ENCODE peak calls at places on chromosomes 3 and 15, in nine cellular contexts. One of them, this sample, is unnamed.

GRCh38 chr3:53109190-53109589 is 21.0 kb downstream of the RFT1 start:
- DNase-seq in PC-3: peak; percentile 93
- DNase-seq in WERI-Rb-1: no peak
- DNase-seq in osteoblast: no peak
- DNase-seq in Peyer's patch: no peak
- DNase-seq in tibial artery: no peak
- DNase-seq in prostate gland: no peak
- DNase-seq in CD8-positive, alpha-beta T cell: no peak
- DNase-seq in heart left ventricle: no peak
- DNase-seq in this sample: no peak

GRCh38 chr3:140629351-140630137 is 48.3 kb upstream of the TRIM42 start:
- DNase-seq in heart left ventricle: no peak
- DNase-seq in prostate gland: no peak
- DNase-seq in Peyer's patch: no peak
- DNase-seq in tibial artery: no peak
- DNase-seq in CD8-positive, alpha-beta T cell: no peak
- DNase-seq in WERI-Rb-1: no peak
- DNase-seq in osteoblast: peak; percentile 50
- DNase-seq in PC-3: peak; percentile 89
- DNase-seq in this sample: no peak

GRCh38 chr3:186882881-186883685 is 40.6 kb downstream of the ADIPOQ start:
- DNase-seq in tibial artery: no peak
- DNase-seq in WERI-Rb-1: no peak
- DNase-seq in heart left ventricle: no peak
- DNase-seq in CD8-positive, alpha-beta T cell: no peak
- DNase-seq in Peyer's patch: no peak
- DNase-seq in osteoblast: peak; percentile 93
- DNase-seq in prostate gland: no peak
- DNase-seq in PC-3: peak; percentile 88
- DNase-seq in this sample: no peak

GRCh38 chr15:84955089-84955848 is 26.4 kb upstream of the PDE8A start:
- DNase-seq in WERI-Rb-1: peak; percentile 79
- DNase-seq in CD8-positive, alpha-beta T cell: peak; percentile 5
- DNase-seq in heart left ventricle: peak; percentile 79
- DNase-seq in prostate gland: peak; percentile 70
- DNase-seq in tibial artery: peak; percentile 87
- DNase-seq in Peyer's patch: peak; percentile 75
- DNase-seq in osteoblast: peak; percentile 87
- DNase-seq in PC-3: peak; percentile 76
- DNase-seq in this sample: peak; percentile 86

GRCh38 chr3:51942603-51943450 is 664 bp downstream of the PARP3 start:
- DNase-seq in osteoblast: peak; percentile 99
- DNase-seq in WERI-Rb-1: peak; percentile 66
- DNase-seq in Peyer's patch: peak; percentile 80
- DNase-seq in CD8-positive, alpha-beta T cell: peak; percentile 27
- DNase-seq in heart left ventricle: peak; percentile 70
- DNase-seq in prostate gland: peak; percentile 31
- DNase-seq in PC-3: peak; percentile 70
- DNase-seq in tibial artery: peak; percentile 78
- DNase-seq in this sample: peak; percentile 87

GRCh38 chr3:67468511-67468910 is 185.9 kb downstream of the SUCLG2 start:
- DNase-seq in Peyer's patch: no peak
- DNase-seq in tibial artery: no peak
- DNase-seq in heart left ventricle: no peak
- DNase-seq in CD8-positive, alpha-beta T cell: no peak
- DNase-seq in WERI-Rb-1: peak; percentile 15
- DNase-seq in prostate gland: no peak
- DNase-seq in PC-3: no peak
- DNase-seq in osteoblast: no peak
- DNase-seq in this sample: no peak

GRCh38 chr3:184230081-184230602 is 757 bp downstream of the VWA5B2 start:
- DNase-seq in CD8-positive, alpha-beta T cell: no peak
- DNase-seq in osteoblast: peak; percentile 78
- DNase-seq in prostate gland: no peak
- DNase-seq in PC-3: no peak
- DNase-seq in tibial artery: no peak
- DNase-seq in Peyer's patch: no peak
- DNase-seq in heart left ventricle: no peak
- DNase-seq in WERI-Rb-1: peak; percentile 34
- DNase-seq in this sample: peak; percentile 72

GRCh38 chr3:23748398-23749110 is 57.2 kb upstream of the UBE2E1 start:
- DNase-seq in PC-3: peak; percentile 17
- DNase-seq in Peyer's patch: no peak
- DNase-seq in osteoblast: no peak
- DNase-seq in WERI-Rb-1: no peak
- DNase-seq in heart left ventricle: no peak
- DNase-seq in prostate gland: no peak
- DNase-seq in CD8-positive, alpha-beta T cell: no peak
- DNase-seq in tibial artery: no peak
- DNase-seq in this sample: no peak

GRCh38 chr3:17047904-17048303 is 163.1 kb downstream of the PLCL2 start:
- DNase-seq in CD8-positive, alpha-beta T cell: no peak
- DNase-seq in osteoblast: no peak
- DNase-seq in tibial artery: no peak
- DNase-seq in PC-3: no peak
- DNase-seq in Peyer's patch: no peak
- DNase-seq in prostate gland: no peak
- DNase-seq in WERI-Rb-1: peak; percentile 53
- DNase-seq in heart left ventricle: no peak
- DNase-seq in this sample: no peak

GRCh38 chr3:54791552-54792156 is 136.2 kb downstream of the LRTM1 start:
- DNase-seq in tibial artery: no peak
- DNase-seq in CD8-positive, alpha-beta T cell: no peak
- DNase-seq in WERI-Rb-1: no peak
- DNase-seq in prostate gland: no peak
- DNase-seq in PC-3: no peak
- DNase-seq in Peyer's patch: no peak
- DNase-seq in osteoblast: no peak
- DNase-seq in heart left ventricle: no peak
- DNase-seq in this sample: no peak

GRCh38 chr3:176697284-176697889 is 499.9 kb downstream of the TBL1XR1 start:
- DNase-seq in PC-3: no peak
- DNase-seq in heart left ventricle: no peak
- DNase-seq in CD8-positive, alpha-beta T cell: no peak
- DNase-seq in osteoblast: no peak
- DNase-seq in WERI-Rb-1: no peak
- DNase-seq in tibial artery: no peak
- DNase-seq in Peyer's patch: no peak
- DNase-seq in prostate gland: no peak
- DNase-seq in this sample: no peak

GRCh38 chr3:64691051-64691450 is 3.3 kb upstream of the ADAMTS9 start:
- DNase-seq in tibial artery: no peak
- DNase-seq in CD8-positive, alpha-beta T cell: no peak
- DNase-seq in osteoblast: no peak
- DNase-seq in heart left ventricle: no peak
- DNase-seq in PC-3: no peak
- DNase-seq in Peyer's patch: no peak
- DNase-seq in prostate gland: no peak
- DNase-seq in WERI-Rb-1: no peak
- DNase-seq in this sample: no peak

GRCh38 chr3:160470181-160470580 is 20.6 kb upstream of the TRIM59 start:
- DNase-seq in PC-3: no peak
- DNase-seq in Peyer's patch: no peak
- DNase-seq in CD8-positive, alpha-beta T cell: no peak
- DNase-seq in tibial artery: no peak
- DNase-seq in prostate gland: no peak
- DNase-seq in WERI-Rb-1: no peak
- DNase-seq in osteoblast: no peak
- DNase-seq in heart left ventricle: no peak
- DNase-seq in this sample: no peak

GRCh38 chr3:182618085-182618732 is 175.1 kb upstream of the ATP11B start:
- DNase-seq in tibial artery: no peak
- DNase-seq in WERI-Rb-1: no peak
- DNase-seq in Peyer's patch: no peak
- DNase-seq in osteoblast: no peak
- DNase-seq in prostate gland: peak; percentile 31
- DNase-seq in CD8-positive, alpha-beta T cell: no peak
- DNase-seq in heart left ventricle: no peak
- DNase-seq in PC-3: peak; percentile 78
- DNase-seq in this sample: no peak

GRCh38 chr15:97992831-97993230 is 32.3 kb downstream of the ARRDC4 start:
- DNase-seq in Peyer's patch: no peak
- DNase-seq in WERI-Rb-1: no peak
- DNase-seq in prostate gland: no peak
- DNase-seq in PC-3: no peak
- DNase-seq in tibial artery: no peak
- DNase-seq in CD8-positive, alpha-beta T cell: no peak
- DNase-seq in osteoblast: no peak
- DNase-seq in heart left ventricle: no peak
- DNase-seq in this sample: no peak

GRCh38 chr3:18987862-18988447 is 160.4 kb upstream of the KCNH8 start:
- DNase-seq in tibial artery: no peak
- DNase-seq in prostate gland: no peak
- DNase-seq in CD8-positive, alpha-beta T cell: no peak
- DNase-seq in PC-3: peak; percentile 78
- DNase-seq in osteoblast: no peak
- DNase-seq in heart left ventricle: no peak
- DNase-seq in WERI-Rb-1: no peak
- DNase-seq in Peyer's patch: no peak
- DNase-seq in this sample: no peak

GRCh38 chr3:2948882-2949281 is 161.3 kb downstream of the IL5RA start:
- DNase-seq in Peyer's patch: no peak
- DNase-seq in tibial artery: no peak
- DNase-seq in prostate gland: no peak
- DNase-seq in CD8-positive, alpha-beta T cell: no peak
- DNase-seq in osteoblast: no peak
- DNase-seq in PC-3: no peak
- DNase-seq in WERI-Rb-1: no peak
- DNase-seq in heart left ventricle: no peak
- DNase-seq in this sample: no peak

GRCh38 chr3:24773798-24774197 is 279.1 kb upstream of the THRB start:
- DNase-seq in prostate gland: peak; percentile 39
- DNase-seq in heart left ventricle: peak; percentile 65
- DNase-seq in WERI-Rb-1: peak; percentile 89
- DNase-seq in tibial artery: no peak
- DNase-seq in osteoblast: peak; percentile 25
- DNase-seq in PC-3: peak; percentile 65
- DNase-seq in Peyer's patch: no peak
- DNase-seq in CD8-positive, alpha-beta T cell: no peak
- DNase-seq in this sample: peak; percentile 73
- TF ChIP-seq CTCF in prostate gland: peak; percentile 68
- TF ChIP-seq CTCF in heart left ventricle: peak; percentile 57
- TF ChIP-seq CTCF in WERI-Rb-1: peak; percentile 79
- TF ChIP-seq CTCF in tibial artery: peak; percentile 71
- TF ChIP-seq CTCF in osteoblast: peak; percentile 70
- TF ChIP-seq CTCF in PC-3: peak; percentile 93
- TF ChIP-seq CTCF in Peyer's patch: peak; percentile 22
- TF ChIP-seq CTCF in CD8-positive, alpha-beta T cell: no peak
- TF ChIP-seq CTCF in this sample: peak; percentile 88

GRCh38 chr3:190048831-190049541 is 71.7 kb downstream of the P3H2 start:
- DNase-seq in CD8-positive, alpha-beta T cell: no peak
- DNase-seq in WERI-Rb-1: no peak
- DNase-seq in tibial artery: peak; percentile 66
- DNase-seq in PC-3: peak; percentile 59
- DNase-seq in Peyer's patch: no peak
- DNase-seq in heart left ventricle: no peak
- DNase-seq in osteoblast: peak; percentile 56
- DNase-seq in prostate gland: no peak
- DNase-seq in this sample: no peak
- H3K4me3 ChIP-seq in CD8-positive, alpha-beta T cell: no peak overlapping the region
- H3K4me3 ChIP-seq in WERI-Rb-1: no peak overlapping the region
- H3K4me3 ChIP-seq in tibial artery: peak overlapping the region; percentile 23
- H3K4me3 ChIP-seq in PC-3: peak overlapping the region; percentile 10
- H3K4me3 ChIP-seq in Peyer's patch: no peak overlapping the region
- H3K4me3 ChIP-seq in heart left ventricle: no peak overlapping the region
- H3K4me3 ChIP-seq in osteoblast: peak overlapping the region; percentile 63
- H3K4me3 ChIP-seq in prostate gland: no peak overlapping the region
- H3K4me3 ChIP-seq in this sample: peak overlapping the region; percentile 30

DNA sequence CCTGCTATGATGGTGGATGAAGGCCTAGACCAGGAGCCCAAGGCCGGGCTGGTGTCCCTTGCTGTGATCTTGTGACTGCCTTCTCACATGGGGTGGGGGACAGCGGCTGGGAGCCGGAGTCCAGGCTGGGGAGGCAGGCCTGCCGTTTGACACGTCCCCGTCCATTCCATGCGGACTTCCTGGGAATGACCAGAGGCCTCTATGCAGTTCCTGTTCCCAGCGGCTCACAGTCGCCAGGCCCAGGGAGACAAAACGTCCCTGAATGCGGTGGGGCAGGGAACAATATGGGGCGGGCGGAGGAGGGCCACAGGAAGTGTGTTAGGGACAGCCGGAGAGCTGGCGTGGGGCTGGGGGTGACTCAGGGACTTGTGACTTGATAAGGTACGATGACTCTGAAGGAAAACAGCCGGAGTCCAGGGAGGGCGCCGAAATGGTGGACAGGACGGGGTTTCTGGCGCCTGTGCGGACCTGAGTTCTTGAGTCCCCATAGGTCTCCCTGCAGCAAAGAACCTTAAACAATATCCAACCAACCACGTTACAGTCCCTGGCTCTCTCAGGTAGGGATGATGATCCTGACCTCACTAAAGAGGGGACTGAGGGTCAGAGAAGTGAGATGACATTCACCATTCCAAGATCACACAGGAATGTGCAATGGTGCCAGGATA is 40.5 kb upstream of the SMAD6 start:
- DNase-seq in osteoblast: no peak
- DNase-seq in WERI-Rb-1: no peak
- DNase-seq in Peyer's patch: no peak
- DNase-seq in heart left ventricle: peak; percentile 82
- DNase-seq in prostate gland: no peak
- DNase-seq in CD8-positive, alpha-beta T cell: no peak
- DNase-seq in PC-3: no peak
- DNase-seq in tibial artery: peak; percentile 73
- DNase-seq in this sample: no peak
- H3K27ac ChIP-seq in osteoblast: no peak overlapping the region
- H3K27ac ChIP-seq in WERI-Rb-1: no peak overlapping the region
- H3K27ac ChIP-seq in Peyer's patch: peak overlapping the region; percentile 6
- H3K27ac ChIP-seq in heart left ventricle: peak overlapping the region; percentile 93
- H3K27ac ChIP-seq in prostate gland: no peak overlapping the region
- H3K27ac ChIP-seq in CD8-positive, alpha-beta T cell: no peak overlapping the region
- H3K27ac ChIP-seq in PC-3: no peak overlapping the region
- H3K27ac ChIP-seq in tibial artery: no peak overlapping the region
- H3K27ac ChIP-seq in this sample: peak overlapping the region; percentile 69

GRCh38 chr3:174533286-174533685 is 325.8 kb upstream of the NAALADL2 start:
- DNase-seq in Peyer's patch: no peak
- DNase-seq in heart left ventricle: no peak
- DNase-seq in CD8-positive, alpha-beta T cell: no peak
- DNase-seq in WERI-Rb-1: no peak
- DNase-seq in prostate gland: no peak
- DNase-seq in PC-3: peak; percentile 12
- DNase-seq in osteoblast: peak; percentile 87
- DNase-seq in tibial artery: no peak
- DNase-seq in this sample: no peak

GRCh38 chr3:174532216-174532615 is 326.9 kb upstream of the NAALADL2 start:
- DNase-seq in PC-3: no peak
- DNase-seq in tibial artery: no peak
- DNase-seq in prostate gland: no peak
- DNase-seq in WERI-Rb-1: no peak
- DNase-seq in osteoblast: no peak
- DNase-seq in CD8-positive, alpha-beta T cell: no peak
- DNase-seq in Peyer's patch: no peak
- DNase-seq in heart left ventricle: no peak
- DNase-seq in this sample: no peak

GRCh38 chr3:174532776-174533175 is 326.4 kb upstream of the NAALADL2 start:
- DNase-seq in Peyer's patch: no peak
- DNase-seq in prostate gland: no peak
- DNase-seq in CD8-positive, alpha-beta T cell: no peak
- DNase-seq in WERI-Rb-1: no peak
- DNase-seq in osteoblast: no peak
- DNase-seq in PC-3: no peak
- DNase-seq in heart left ventricle: no peak
- DNase-seq in tibial artery: no peak
- DNase-seq in this sample: no peak

GRCh38 chr3:174531262-174531982 is 327.7 kb upstream of the NAALADL2 start:
- DNase-seq in WERI-Rb-1: no peak
- DNase-seq in prostate gland: no peak
- DNase-seq in tibial artery: no peak
- DNase-seq in CD8-positive, alpha-beta T cell: no peak
- DNase-seq in heart left ventricle: no peak
- DNase-seq in PC-3: peak; percentile 50
- DNase-seq in Peyer's patch: no peak
- DNase-seq in osteoblast: no peak
- DNase-seq in this sample: no peak

GRCh38 chr3:174529298-174529697 is 329.8 kb upstream of the NAALADL2 start:
- DNase-seq in PC-3: no peak
- DNase-seq in osteoblast: no peak
- DNase-seq in CD8-positive, alpha-beta T cell: no peak
- DNase-seq in prostate gland: no peak
- DNase-seq in WERI-Rb-1: peak; percentile 28
- DNase-seq in heart left ventricle: no peak
- DNase-seq in tibial artery: no peak
- DNase-seq in Peyer's patch: no peak
- DNase-seq in this sample: no peak
- TF ChIP-seq CTCF in PC-3: no peak
- TF ChIP-seq CTCF in osteoblast: no peak
- TF ChIP-seq CTCF in CD8-positive, alpha-beta T cell: no peak
- TF ChIP-seq CTCF in prostate gland: no peak
- TF ChIP-seq CTCF in WERI-Rb-1: peak; percentile 26
- TF ChIP-seq CTCF in heart left ventricle: no peak
- TF ChIP-seq CTCF in tibial artery: no peak
- TF ChIP-seq CTCF in Peyer's patch: no peak
- TF ChIP-seq CTCF in this sample: no peak

This sample was measured in kidney.